ENCODE peak calls at places on chromosome 15, in four cellular contexts. T is HepG2, V is GM12892, Q is stomach. O is an unnamed sample.

GRCh38 chr15:40377606-40378005 is 4.9 kb upstream of the KNSTRN start:
- DNase-seq in T (no peak), V (no peak), Q (no peak), O (no peak)

GRCh38 chr15:94579261-94579660 is 347.9 kb downstream of the MCTP2 start:
- DNase-seq in T (no peak), V (no peak), Q (no peak), O (no peak)

GRCh38 chr15:77823736-77824135 is 191.0 kb upstream of the LINGO1 start:
- DNase-seq in T (no peak), V (no peak), Q (no peak), O (no peak)

GRCh38 chr15:56964182-56964581 is 45.7 kb downstream of the TCF12 start:
- DNase-seq in T (no peak), V (no peak), Q (no peak), O (no peak)

GRCh38 chr15:35000511-35000910 is 12.4 kb upstream of the ZNF770 start:
- DNase-seq in T (no peak), V (no peak), Q (no peak), O (no peak)

GRCh38 chr15:89912674-89913396 is at the start of gene ARPIN:
- DNase-seq in T (peak), V (no peak), Q (peak), O (peak)

GRCh38 chr15:40353697-40354096 is 2.9 kb downstream of the PHGR1 start:
- DNase-seq in T (no peak), V (no peak), Q (peak), O (no peak)

GRCh38 chr15:66850078-66850991 is 148.3 kb downstream of the SMAD6 start:
- DNase-seq in T (no peak), V (no peak), Q (peak), O (peak)

GRCh38 chr15:63013052-63013808 is 29.3 kb upstream of the TPM1 start:
- DNase-seq in T (no peak), V (no peak), Q (no peak), O (no peak)

GRCh38 chr15:53009093-53009492 is 219.0 kb upstream of the ONECUT1 start:
- DNase-seq in T (no peak), V (no peak), Q (no peak), O (no peak)

GRCh38 chr15:96331942-96332853 is 1.7 kb downstream of the NR2F2 start:
- DNase-seq in T (no peak), V (no peak), Q (no peak), O (no peak)

GRCh38 chr15:54915382-54915781 is 281.4 kb downstream of the RSL24D1 start:
- DNase-seq in T (no peak), V (no peak), Q (no peak), O (no peak)

GRCh38 chr15:74541494-74542191 is 623 bp downstream of the ARID3B start:
- DNase-seq in T (peak), V (peak), Q (peak), O (peak)

GRCh38 chr15:78360426-78360825 is 20.3 kb downstream of the CRABP1 start:
- DNase-seq in T (no peak), V (no peak), Q (no peak), O (peak)

GRCh38 chr15:58932791-58933310 is 628 bp downstream of the SLTM start:
- DNase-seq in T (no peak), V (no peak), Q (peak), O (peak)

GRCh38 chr15:74351639-74352038 is 15.8 kb downstream of the CYP11A1 start:
- DNase-seq in T (no peak), V (no peak), Q (no peak), O (no peak)

GRCh38 chr15:41568350-41569017 is 9.5 kb downstream of the TYRO3 start:
- DNase-seq in T (peak), V (no peak), Q (peak), O (no peak)

GRCh38 chr15:25243800-25244097 is 195.1 kb downstream of the UBE3A start:
- DNase-seq in T (no peak), V (no peak), Q (no peak), O (no peak)

GRCh38 chr15:76576526-76577279 is 240.1 kb downstream of the ISL2 start:
- DNase-seq in T (peak), V (no peak), Q (peak), O (no peak)

GRCh38 chr15:27490867-27491595 is 520.0 kb downstream of the GABRG3 start:
- DNase-seq in T (no peak), V (no peak), Q (no peak), O (no peak)

GRCh38 chr15:49235446-49236207 is 65.6 kb downstream of the GALK2 start:
- DNase-seq in T (peak), V (no peak), Q (no peak), O (peak)

GRCh38 chr15:40232625-40233070 is 6.2 kb upstream of the PAK6 start:
- DNase-seq in T (no peak), V (no peak), Q (no peak), O (no peak)

GRCh38 chr15:43953402-43953801 is 126.6 kb downstream of the WDR76 start:
- DNase-seq in T (no peak), V (no peak), Q (no peak), O (no peak)

GRCh38 chr15:50953302-50953701 is 44.8 kb downstream of the AP4E1 start:
- DNase-seq in T (no peak), V (no peak), Q (no peak), O (no peak)

GRCh38 chr15:48802867-48803266 is 8.0 kb downstream of the CEP152 start:
- DNase-seq in T (no peak), V (no peak), Q (no peak), O (no peak)

GRCh38 chr15:46918462-46919125 is 798.7 kb upstream of the SEMA6D start:
- DNase-seq in T (no peak), V (no peak), Q (no peak), O (no peak)

GRCh38 chr15:89521605-89522004 is 25.2 kb upstream of the RHCG start:
- DNase-seq in T (no peak), V (no peak), Q (no peak), O (no peak)

GRCh38 chr15:90924375-90924774 is 8.0 kb downstream of the HDDC3 start:
- DNase-seq in T (no peak), V (peak), Q (no peak), O (no peak)

GRCh38 chr15:40456299-40456712 is 14.5 kb upstream of the CHST14 start:
- DNase-seq in T (no peak), V (no peak), Q (peak), O (no peak)

GRCh38 chr15:99550077-99550476 is 15.7 kb upstream of the MEF2A start:
- DNase-seq in T (no peak), V (no peak), Q (no peak), O (no peak)

GRCh38 chr15:91384189-91384720 is 284.2 kb downstream of the SV2B start:
- DNase-seq in T (no peak), V (no peak), Q (no peak), O (no peak)

GRCh38 chr15:43930079-43930478 is 103.3 kb downstream of the WDR76 start:
- DNase-seq in T (no peak), V (no peak), Q (no peak), O (no peak)

GRCh38 chr15:39741258-39741657 is 41.4 kb downstream of the FSIP1 start:
- DNase-seq in T (no peak), V (no peak), Q (no peak), O (no peak)

GRCh38 chr15:76936671-76937070 is 5.1 kb downstream of the RCN2 start:
- DNase-seq in T (peak), V (no peak), Q (no peak), O (no peak)

GRCh38 chr15:38354321-38354929 is 99.5 kb upstream of the FAM98B start:
- DNase-seq in T (peak), V (peak), Q (peak), O (peak)
- TF ChIP-seq POLR2AphosphoS5 in T (no peak), V (no peak), Q (peak), O (no peak)

GRCh38 chr15:101250931-101251829 is 668 bp downstream of the CHSY1 start:
- DNase-seq in T (no peak), V (no peak), Q (peak), O (peak)
- TF ChIP-seq POLR2AphosphoS5 in T (no peak), V (no peak), Q (no peak), O (no peak)

GRCh38 chr15:69074011-69074842 is 59.7 kb downstream of the NOX5 start:
- DNase-seq in T (peak), V (no peak), Q (peak), O (peak)
- TF ChIP-seq POLR2AphosphoS5 in T (no peak), V (no peak), Q (peak), O (peak)

DNA sequence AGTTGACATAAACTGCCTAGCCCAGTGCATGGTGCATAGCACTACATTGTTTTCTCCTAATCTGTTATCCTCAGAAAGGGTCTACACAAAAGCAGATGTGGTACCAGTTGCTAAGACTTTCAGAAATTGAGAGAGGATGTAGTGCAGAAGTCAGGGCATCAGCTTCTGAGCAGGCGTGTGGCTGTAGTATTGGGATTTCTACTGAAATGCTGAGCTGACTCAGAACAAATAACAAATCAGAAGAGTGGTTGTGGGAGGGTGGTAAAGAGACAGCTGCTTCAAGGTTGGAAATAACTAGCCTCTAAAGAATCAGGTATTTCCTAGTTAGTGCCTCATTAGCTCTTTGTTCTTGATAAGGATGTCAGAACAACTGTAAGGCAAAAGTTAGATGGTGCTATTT is 161.3 kb downstream of the AKAP13 start:
- DNase-seq in T (no peak), V (no peak), Q (no peak), O (no peak)
- TF ChIP-seq POLR2AphosphoS5 in T (no peak), V (no peak), Q (no peak), O (no peak)